ENCODE peak calls at places on chromosomes 13 and 19, in seven cellular contexts. Z, T, A, G, X, I and V are unnamed samples.

GRCh38 chr13:45690636-45691035 is 11.5 kb upstream of the CBY2 start:
- DNase-seq in Z (no peak), T (no peak), A (no peak), G (no peak), X (no peak), I (no peak), V (no peak)

GRCh38 chr13:111422352-111422751 is 101.9 kb downstream of the TEX29 start:
- DNase-seq in Z (no peak), T (no peak), A (no peak), G (no peak), X (no peak), I (no peak), V (no peak)

GRCh38 chr13:75554981-75555380 is 5.4 kb downstream of the UCHL3 start:
- DNase-seq in Z (peak), T (no peak), A (no peak), G (no peak), X (no peak), I (no peak), V (no peak)

GRCh38 chr13:48078251-48078656 is 16.6 kb downstream of the MED4 start:
- DNase-seq in Z (peak), T (no peak), A (no peak), G (no peak), X (no peak), I (no peak), V (no peak)

GRCh38 chr19:45294291-45295029 is 28.2 kb downstream of the CKM start:
- DNase-seq in Z (no peak), T (no peak), A (no peak), G (no peak), X (no peak), I (no peak), V (peak)

GRCh38 chr19:35713904-35714440 is 3.8 kb upstream of the KMT2B start:
- DNase-seq in Z (no peak), T (no peak), A (no peak), G (no peak), X (no peak), I (no peak), V (no peak)

GRCh38 chr13:49308104-49308875 is 60.6 kb downstream of the CDADC1 start:
- DNase-seq in Z (peak), T (no peak), A (no peak), G (peak), X (peak), I (peak), V (peak)

GRCh38 chr13:76892488-76892887 is 6.3 kb upstream of the KCTD12 start:
- DNase-seq in Z (no peak), T (no peak), A (no peak), G (no peak), X (no peak), I (no peak), V (no peak)

GRCh38 chr13:109152311-109152820 is 523.0 kb downstream of the MYO16 start:
- DNase-seq in Z (no peak), T (no peak), A (no peak), G (no peak), X (no peak), I (no peak), V (no peak)

GRCh38 chr13:110214637-110215036 is 92.3 kb downstream of the COL4A1 start:
- DNase-seq in Z (no peak), T (no peak), A (no peak), G (no peak), X (no peak), I (no peak), V (no peak)

GRCh38 chr19:46404039-46404883 is 9.1 kb downstream of the CCDC8 start:
- DNase-seq in Z (no peak), T (no peak), A (no peak), G (no peak), X (no peak), I (peak), V (peak)

GRCh38 chr13:74027161-74027779 is 106.9 kb downstream of the KLF12 start:
- DNase-seq in Z (no peak), T (no peak), A (no peak), G (no peak), X (no peak), I (no peak), V (no peak)

GRCh38 chr19:56905616-56906015 is 65.1 kb upstream of the PEG3 start:
- DNase-seq in Z (no peak), T (no peak), A (no peak), G (no peak), X (no peak), I (no peak), V (no peak)

GRCh38 chr19:45906221-45906620 is 3.8 kb upstream of the MYPOP start:
- DNase-seq in Z (peak), T (no peak), A (no peak), G (no peak), X (no peak), I (no peak), V (no peak)

GRCh38 chr19:48608798-48609263 is 2.3 kb downstream of the SPACA4 start:
- DNase-seq in Z (peak), T (no peak), A (no peak), G (no peak), X (no peak), I (peak), V (peak)

GRCh38 chr19:45376045-45376724 is 5.8 kb upstream of the ERCC2 start:
- DNase-seq in Z (peak), T (peak), A (no peak), G (peak), X (peak), I (no peak), V (peak)

GRCh38 chr13:30159446-30159839 is 147.9 kb downstream of the KATNAL1 start:
- DNase-seq in Z (peak), T (no peak), A (peak), G (no peak), X (peak), I (no peak), V (no peak)

GRCh38 chr19:10203686-10204085 is 8.9 kb upstream of the DNMT1 start:
- DNase-seq in Z (no peak), T (no peak), A (no peak), G (no peak), X (no peak), I (no peak), V (no peak)

GRCh38 chr13:108425056-108425455 is 155.5 kb downstream of the TNFSF13B start:
- DNase-seq in Z (peak), T (no peak), A (no peak), G (no peak), X (no peak), I (no peak), V (no peak)

GRCh38 chr13:27264181-27264580 is 6.4 kb upstream of the RASL11A start:
- DNase-seq in Z (no peak), T (no peak), A (no peak), G (no peak), X (peak), I (no peak), V (no peak)

GRCh38 chr19:8575467-8575997 is 1.7 kb downstream of the MYO1F start:
- DNase-seq in Z (peak), T (no peak), A (no peak), G (no peak), X (no peak), I (peak), V (no peak)

GRCh38 chr13:99376132-99376531 is 68.9 kb upstream of the GPR183 start:
- DNase-seq in Z (no peak), T (no peak), A (no peak), G (no peak), X (no peak), I (no peak), V (no peak)

GRCh38 chr13:42883142-42883541 is 101.8 kb downstream of the FAM216B start:
- DNase-seq in Z (peak), T (no peak), A (no peak), G (no peak), X (no peak), I (no peak), V (no peak)

GRCh38 chr13:109448629-109449028 is 337.8 kb downstream of the IRS2 start:
- DNase-seq in Z (no peak), T (no peak), A (no peak), G (no peak), X (no peak), I (no peak), V (no peak)

GRCh38 chr19:10471909-10472308 is 31.2 kb downstream of the KEAP1 start:
- DNase-seq in Z (peak), T (peak), A (no peak), G (no peak), X (no peak), I (no peak), V (no peak)

GRCh38 chr13:88908896-88909535 is 1237.8 kb downstream of the SLITRK5 start:
- DNase-seq in Z (peak), T (no peak), A (no peak), G (no peak), X (no peak), I (no peak), V (no peak)

GRCh38 chr13:98461525-98462240 is 115.2 kb downstream of the STK24 start:
- DNase-seq in Z (no peak), T (no peak), A (no peak), G (no peak), X (no peak), I (no peak), V (no peak)

GRCh38 chr19:3538965-3539742 is at the start of gene TEKTIP1:
- DNase-seq in Z (no peak), T (no peak), A (no peak), G (no peak), X (no peak), I (no peak), V (no peak)

GRCh38 chr13:46951516-46951915 is 54.7 kb upstream of the HTR2A start:
- DNase-seq in Z (peak), T (no peak), A (no peak), G (no peak), X (no peak), I (no peak), V (no peak)

GRCh38 chr13:100513987-100514670 is 74.5 kb downstream of the GGACT start:
- DNase-seq in Z (no peak), T (no peak), A (no peak), G (no peak), X (no peak), I (no peak), V (no peak)

GRCh38 chr19:48539503-48540096 is 12.4 kb upstream of the SULT2B1 start:
- DNase-seq in Z (peak), T (no peak), A (no peak), G (no peak), X (no peak), I (peak), V (no peak)

GRCh38 chr13:67275351-67275989 is 45.3 kb upstream of the PCDH9 start:
- DNase-seq in Z (no peak), T (no peak), A (no peak), G (no peak), X (no peak), I (no peak), V (no peak)

GRCh38 chr19:41939861-41940442 is 11.7 kb upstream of the ERFL start:
- DNase-seq in Z (no peak), T (no peak), A (no peak), G (no peak), X (no peak), I (no peak), V (no peak)

GRCh38 chr19:7533281-7533819 is 2.2 kb upstream of the PNPLA6 start:
- DNase-seq in Z (peak), T (no peak), A (no peak), G (peak), X (no peak), I (peak), V (peak)

GRCh38 chr19:35130761-35131720 is 3.8 kb downstream of the LGI4 start:
- DNase-seq in Z (no peak), T (no peak), A (no peak), G (no peak), X (no peak), I (peak), V (no peak)